ENCODE peak calls at places on chromosome 17, in nine cellular contexts. Y, D, Z, W, C, S, T, X and V are unnamed samples.

GRCh38 chr17:49525831-49526741 is 31.0 kb downstream of the NGFR start:
- DNase-seq in X (peak), C (no peak), W (no peak), T (no peak), Z (no peak), S (no peak), D (no peak), Y (no peak), V (no peak)

GRCh38 chr17:48542956-48543853 is 1.7 kb downstream of the HOXB2 start:
- DNase-seq in D (no peak), Y (peak), W (no peak), C (peak), X (peak), Z (peak), S (peak), T (no peak), V (peak)

GRCh38 chr17:37847811-37848331 is 76.3 kb upstream of the TBC1D3K start:
- DNase-seq in D (no peak), S (no peak), Z (no peak), T (no peak), Y (no peak), C (no peak), X (no peak), W (no peak), V (no peak)

GRCh38 chr17:50259484-50260324 is 14.6 kb upstream of the TMEM92 start:
- DNase-seq in T (no peak), Z (no peak), C (no peak), Y (no peak), S (no peak), W (no peak), X (no peak), D (peak), V (no peak)

GRCh38 chr17:3511841-3512511 is 36.2 kb downstream of the ASPA start:
- DNase-seq in W (no peak), X (no peak), Z (no peak), S (no peak), Y (peak), C (no peak), D (no peak), T (no peak), V (peak)

GRCh38 chr17:50153650-50154575 is 3.4 kb upstream of the PPP1R9B start:
- DNase-seq in T (no peak), D (peak), X (peak), C (no peak), Y (peak), S (no peak), W (no peak), Z (peak), V (no peak)

GRCh38 chr17:78237403-78238012 is 6.1 kb downstream of the TMEM235 start:
- DNase-seq in W (no peak), X (no peak), D (peak), C (no peak), T (no peak), Y (no peak), Z (no peak), S (no peak), V (no peak)

GRCh38 chr17:3034578-3034920 is 28.9 kb downstream of the OR1D5 start:
- DNase-seq in C (no peak), S (no peak), X (no peak), W (no peak), D (peak), Z (no peak), Y (no peak), T (no peak), V (no peak)

GRCh38 chr17:31508310-31509094 is 117.0 kb downstream of the RAB11FIP4 start:
- DNase-seq in Y (no peak), D (peak), X (no peak), C (peak), W (no peak), S (peak), Z (no peak), T (no peak), V (no peak)

GRCh38 chr17:40563371-40564052 is 1.8 kb downstream of the CCR7 start:
- DNase-seq in C (no peak), W (no peak), T (no peak), S (no peak), X (no peak), Z (no peak), D (no peak), Y (no peak), V (no peak)

GRCh38 chr17:57226793-57227192 is 29.5 kb upstream of the MSI2 start:
- DNase-seq in D (no peak), C (no peak), X (no peak), S (no peak), Z (no peak), W (no peak), Y (no peak), T (no peak), V (no peak)

GRCh38 chr17:7325031-7325528 is 4.1 kb downstream of the NEURL4 start:
- DNase-seq in X (no peak), T (no peak), Y (no peak), D (no peak), C (no peak), W (no peak), Z (no peak), S (no peak), V (no peak)

GRCh38 chr17:75814900-75815373 is 29.3 kb downstream of the UNC13D start:
- DNase-seq in X (no peak), W (no peak), Z (peak), D (peak), S (peak), T (no peak), C (no peak), Y (peak), V (peak)

GRCh38 chr17:61235001-61235820 is 164.4 kb upstream of the TBX2 start:
- DNase-seq in C (peak), Z (no peak), T (no peak), D (no peak), X (no peak), W (no peak), S (no peak), Y (no peak), V (no peak)

GRCh38 chr17:2937331-2938003 is 125.9 kb downstream of the OR1D5 start:
- DNase-seq in D (no peak), W (no peak), X (no peak), Y (no peak), Z (no peak), T (no peak), S (peak), C (no peak), V (peak)

GRCh38 chr17:4307179-4307930 is 43.6 kb upstream of the ANKFY1 start:
- DNase-seq in Z (no peak), C (no peak), T (peak), D (no peak), S (no peak), W (no peak), X (no peak), Y (no peak), V (no peak)

GRCh38 chr17:6047966-6048365 is 22.2 kb upstream of the WSCD1 start:
- DNase-seq in Y (no peak), D (no peak), T (no peak), X (no peak), Z (no peak), S (no peak), W (no peak), C (no peak), V (peak)

GRCh38 chr17:71331754-71332153 is 789.1 kb upstream of the SOX9 start:
- DNase-seq in C (no peak), Z (no peak), W (no peak), Y (no peak), S (no peak), D (no peak), X (no peak), T (no peak), V (no peak)

GRCh38 chr17:8138672-8139371 is 13.4 kb downstream of the PER1 start:
- DNase-seq in Z (peak), S (peak), C (peak), W (no peak), Y (peak), T (peak), D (peak), X (peak), V (peak)

GRCh38 chr17:60610481-60610880 is 10.5 kb downstream of the PPM1D start:
- DNase-seq in Z (no peak), T (no peak), D (no peak), S (no peak), C (no peak), X (no peak), W (no peak), Y (peak), V (no peak)

GRCh38 chr17:57407287-57408063 is 151.2 kb downstream of the MSI2 start:
- DNase-seq in S (no peak), D (no peak), Y (no peak), W (no peak), C (no peak), X (no peak), Z (peak), T (no peak), V (no peak)

GRCh38 chr17:9205520-9206159 is 184.3 kb downstream of the NTN1 start:
- DNase-seq in X (no peak), T (no peak), W (no peak), Z (no peak), S (no peak), C (no peak), Y (no peak), D (peak), V (no peak)

GRCh38 chr17:36509272-36509985 is 22.9 kb downstream of the ZNHIT3 start:
- DNase-seq in C (no peak), X (no peak), S (no peak), D (no peak), T (no peak), Y (no peak), W (no peak), Z (no peak), V (no peak)

GRCh38 chr17:58277107-58277506 is 3.6 kb downstream of the MPO start:
- DNase-seq in W (no peak), Z (peak), C (no peak), T (no peak), X (no peak), Y (peak), D (no peak), S (peak), V (peak)

GRCh38 chr17:77451271-77451893 is 310.6 kb downstream of the SEC14L1 start:
- DNase-seq in T (peak), W (no peak), Z (no peak), S (peak), C (peak), D (peak), X (peak), Y (peak), V (peak)

GRCh38 chr17:17127730-17128291 is 78.3 kb downstream of the PLD6 start:
- DNase-seq in Z (no peak), X (no peak), C (no peak), S (peak), W (no peak), T (no peak), Y (no peak), D (peak), V (peak)

GRCh38 chr17:17819111-17819510 is 17.7 kb downstream of the SREBF1 start:
- DNase-seq in X (no peak), S (no peak), Z (no peak), T (no peak), W (no peak), Y (no peak), C (no peak), D (no peak), V (no peak)

GRCh38 chr17:13601317-13601775 is 383 bp downstream of the HS3ST3A1 start:
- DNase-seq in X (peak), W (no peak), D (peak), S (no peak), C (peak), T (no peak), Y (no peak), Z (no peak), V (no peak)

GRCh38 chr17:32283745-32284207 is 18.1 kb downstream of the RHBDL3 start:
- DNase-seq in S (peak), T (no peak), Y (peak), C (no peak), X (no peak), D (no peak), Z (peak), W (no peak), V (peak)

GRCh38 chr17:63911041-63911635 is at the start of gene CSHL1:
- DNase-seq in T (no peak), Z (no peak), X (no peak), C (no peak), D (no peak), S (no peak), Y (no peak), W (no peak), V (no peak)

GRCh38 chr17:51805220-51805619 is 353.3 kb downstream of the CA10 start:
- DNase-seq in C (no peak), T (no peak), W (no peak), D (no peak), S (no peak), X (no peak), Z (no peak), Y (no peak), V (no peak)

GRCh38 chr17:17541640-17542001 is 45.4 kb upstream of the RASD1 start:
- DNase-seq in T (no peak), Y (no peak), X (peak), C (no peak), S (no peak), D (no peak), W (no peak), Z (no peak), V (no peak)

GRCh38 chr17:75825748-75826370 is 18.3 kb downstream of the UNC13D start:
- DNase-seq in Z (no peak), X (no peak), W (no peak), S (no peak), C (no peak), D (no peak), Y (no peak), T (no peak), V (no peak)

GRCh38 chr17:30964878-30965277 is 6.0 kb upstream of the RNF135 start:
- DNase-seq in D (no peak), C (no peak), W (no peak), S (peak), X (no peak), Z (peak), T (no peak), Y (peak), V (peak)

GRCh38 chr17:67810464-67810863 is 14.8 kb upstream of the BPTF start:
- DNase-seq in Z (peak), T (no peak), C (no peak), D (no peak), S (no peak), X (no peak), Y (no peak), W (no peak), V (no peak)
- TF ChIP-seq CTCF in Z (no peak), T (no peak), C (no peak), D (no peak), S (no peak), X (no peak), Y (no peak), W (no peak), V (no peak)

DNA sequence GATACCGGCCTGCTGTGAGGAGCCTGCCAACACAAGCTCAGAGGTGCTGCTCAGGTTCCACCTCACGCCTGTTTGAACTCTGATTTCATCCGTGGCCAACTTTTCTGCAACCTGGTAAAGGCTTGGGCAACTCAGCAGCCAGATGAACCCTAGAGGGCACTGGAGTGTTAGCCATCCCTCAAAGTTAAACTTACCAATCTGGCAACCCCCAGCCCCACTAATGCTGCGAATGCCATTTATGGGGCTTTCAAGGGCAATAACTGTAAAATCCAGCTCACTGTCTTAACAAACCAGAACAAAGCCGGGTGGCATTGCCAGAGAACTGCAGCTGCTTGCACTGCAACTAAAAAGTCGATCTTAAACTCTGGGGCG is 105.5 kb downstream of the AXIN2 start:
- DNase-seq in W (no peak), Y (peak), X (no peak), S (peak), C (peak), Z (peak), D (no peak), T (peak), V (peak)
- TF ChIP-seq CTCF in W (no peak), Y (peak), X (peak), S (peak), C (peak), Z (peak), D (peak), T (peak), V (peak)

GRCh38 chr17:43951750-43952149 is 2.0 kb downstream of the PYY start:
- DNase-seq in D (peak), T (no peak), W (no peak), X (no peak), C (no peak), Z (no peak), Y (no peak), S (no peak), V (no peak)

GRCh38 chr17:43952351-43952723 is 1.4 kb downstream of the PYY start:
- DNase-seq in Y (no peak), C (peak), W (no peak), T (no peak), D (peak), Z (no peak), X (no peak), S (no peak), V (peak)

GRCh38 chr17:43946766-43947165 is 4.5 kb upstream of the PPY start:
- DNase-seq in X (no peak), T (no peak), C (no peak), S (no peak), Z (no peak), Y (no peak), W (no peak), D (peak), V (no peak)

GRCh38 chr17:43950554-43950953 is 3.2 kb downstream of the PYY start:
- DNase-seq in T (no peak), Y (no peak), X (no peak), D (peak), C (no peak), S (no peak), Z (no peak), W (no peak), V (no peak)

GRCh38 chr17:43949777-43950176 is 4.0 kb downstream of the PYY start:
- DNase-seq in Z (no peak), Y (peak), W (no peak), S (no peak), C (no peak), T (no peak), X (no peak), D (peak), V (peak)
- TF ChIP-seq CTCF in Z (peak), Y (no peak), W (no peak), S (no peak), C (no peak), T (peak), X (no peak), D (no peak), V (no peak)

GRCh38 chr17:38920374-38921291 is 4.8 kb upstream of the LASP1NB start:
- DNase-seq in D (peak), X (no peak), Z (no peak), S (no peak), W (no peak), C (peak), T (no peak), Y (no peak), V (no peak)

GRCh38 chr17:38921756-38922411 is 3.5 kb upstream of the LASP1NB start:
- DNase-seq in W (no peak), C (no peak), T (no peak), X (no peak), D (peak), Y (no peak), S (no peak), Z (no peak), V (no peak)

GRCh38 chr17:38919316-38920078 is 5.9 kb upstream of the LASP1NB start:
- DNase-seq in T (no peak), Z (no peak), Y (no peak), S (no peak), D (peak), C (no peak), W (no peak), X (no peak), V (no peak)

GRCh38 chr17:38925263-38925995 is at the start of gene LASP1NB:
- DNase-seq in T (no peak), W (no peak), Y (peak), Z (no peak), D (no peak), S (peak), C (peak), X (peak), V (peak)

GRCh38 chr17:38922538-38923291 is 2.7 kb upstream of the LASP1NB start:
- DNase-seq in S (peak), Y (peak), C (no peak), D (peak), Z (peak), X (peak), W (no peak), T (no peak), V (peak)
- TF ChIP-seq CTCF in S (no peak), Y (no peak), C (no peak), D (no peak), Z (no peak), X (no peak), W (no peak), T (peak), V (no peak)

DNA sequence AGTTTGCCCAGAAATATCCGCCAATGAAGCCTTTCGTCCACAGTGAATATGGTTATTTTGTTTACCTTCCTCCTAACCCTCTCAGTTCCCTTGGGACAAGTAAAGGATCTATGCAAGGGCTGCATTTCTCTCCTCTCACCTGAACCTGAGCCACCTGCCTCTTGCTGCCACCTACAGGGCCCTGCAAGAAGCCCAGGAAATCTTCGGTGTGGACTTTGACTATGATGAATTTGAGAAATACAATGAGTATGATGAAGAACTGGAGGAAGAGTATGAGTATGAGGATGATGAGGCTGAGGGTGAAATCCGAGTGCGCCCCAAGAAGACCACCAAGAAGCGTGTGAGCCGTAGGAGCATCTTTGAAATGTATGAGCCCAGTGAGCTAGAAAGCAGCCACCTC is 14.0 kb downstream of the SUPT6H start:
- DNase-seq in W (no peak), Y (no peak), D (no peak), S (no peak), Z (peak), C (no peak), X (no peak), T (no peak), V (no peak)
- TF ChIP-seq CTCF in W (peak), Y (no peak), D (peak), S (no peak), Z (peak), C (no peak), X (no peak), T (peak), V (no peak)

DNA sequence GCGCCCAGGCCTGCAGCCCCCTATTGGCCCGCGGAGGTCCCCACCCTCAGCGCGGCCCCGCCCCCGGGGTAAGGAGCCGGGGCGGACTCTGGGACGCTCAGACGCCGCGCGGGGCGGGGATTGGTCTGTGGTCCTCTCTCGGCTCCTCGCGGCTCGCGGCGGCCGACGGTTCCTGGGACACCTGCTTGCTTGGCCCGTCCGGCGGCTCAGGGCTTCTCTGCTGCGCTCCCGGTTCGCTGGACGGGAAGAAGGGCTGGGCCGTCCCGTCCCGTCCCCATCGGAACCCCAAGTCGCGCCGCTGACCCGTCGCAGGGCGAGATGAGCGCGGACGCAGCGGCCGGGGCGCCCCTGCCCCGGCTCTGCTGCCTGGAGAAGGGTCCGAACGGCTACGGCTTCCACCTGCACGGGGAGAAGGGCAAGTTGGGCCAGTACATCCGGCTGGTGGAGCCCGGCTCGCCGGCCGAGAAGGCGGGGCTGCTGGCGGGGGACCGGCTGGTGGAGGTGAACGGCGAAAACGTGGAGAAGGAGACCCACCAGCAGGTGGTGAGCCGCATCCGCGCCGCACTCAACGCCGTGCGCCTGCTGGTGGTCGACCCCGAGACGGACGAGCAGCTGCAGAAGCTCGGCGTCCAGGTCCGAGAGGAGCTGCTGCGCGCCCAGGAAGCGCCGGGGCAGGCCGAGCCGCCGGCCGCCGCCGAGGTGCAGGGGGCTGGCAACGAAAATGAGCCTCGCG is at the start of gene NHERF1:
- DNase-seq in Y (peak), Z (peak), T (no peak), W (peak), C (peak), X (peak), D (peak), S (peak), V (peak)
- TF ChIP-seq CTCF in Y (peak), Z (no peak), T (peak), W (no peak), C (no peak), X (no peak), D (peak), S (peak), V (no peak)

GRCh38 chr17:69335018-69335417 is 8.1 kb upstream of the ABCA5 start:
- DNase-seq in D (no peak), Z (peak), C (peak), T (no peak), W (no peak), X (no peak), S (peak), Y (peak), V (peak)
- TF ChIP-seq CTCF in D (peak), Z (peak), C (peak), T (peak), W (peak), X (peak), S (peak), Y (peak), V (peak)